ENCODE peak calls at places on chromosome 10, in nine cellular contexts. P is aorta; Y is breast epithelium; Q is CD4-positive, CD25-positive, alpha-beta regulatory T cell; R is transverse colon; E is endothelial cell of umbilical vein; U is adrenal gland; D is OCI-LY7; F is iPS DF 6.9. N is an unnamed sample.

GRCh38 chr10:120783901-120784300 is 67.3 kb upstream of the WDR11 start:
- DNase-seq in Q (no peak), D (no peak), Y (no peak), P (no peak), F (no peak), U (no peak), E (no peak), R (no peak), N (no peak)

GRCh38 chr10:128070161-128070560 is 56.1 kb downstream of the MKI67 start:
- DNase-seq in R (peak; percentile 5), D (no peak), U (no peak), P (peak; percentile 63), Y (no peak), Q (no peak), F (no peak), E (no peak), N (no peak)

GRCh38 chr10:109218207-109218606 is 705.1 kb downstream of the XPNPEP1 start:
- DNase-seq in F (no peak), Q (no peak), D (no peak), U (no peak), R (no peak), Y (no peak), E (no peak), P (no peak), N (no peak)

GRCh38 chr10:111128331-111129167 is 51.7 kb downstream of the ADRA2A start:
- DNase-seq in U (no peak), E (no peak), R (no peak), P (no peak), D (no peak), F (no peak), Y (no peak), Q (no peak), N (no peak)

GRCh38 chr10:124149681-124150080 is 56.3 kb upstream of the CHST15 start:
- DNase-seq in P (no peak), Q (no peak), F (no peak), E (no peak), D (peak; percentile 73), Y (no peak), U (no peak), R (peak; percentile 35), N (no peak)

GRCh38 chr10:3955954-3956617 is 171.1 kb upstream of the KLF6 start:
- DNase-seq in Q (no peak), D (no peak), E (no peak), F (peak; percentile 16), R (no peak), P (no peak), Y (no peak), U (no peak), N (no peak)

GRCh38 chr10:93468532-93469213 is 13.5 kb downstream of the MYOF start:
- DNase-seq in Q (no peak), F (no peak), D (no peak), Y (no peak), U (no peak), P (no peak), E (peak; percentile 91), R (no peak), N (no peak)

GRCh38 chr10:95346715-95347401 is 56.1 kb upstream of the PDLIM1 start:
- DNase-seq in R (no peak), F (no peak), Y (no peak), D (no peak), U (no peak), Q (no peak), E (peak; percentile 23), P (no peak), N (no peak)

GRCh38 chr10:15808204-15808797 is 52.0 kb downstream of the MINDY3 start:
- DNase-seq in Y (no peak), R (no peak), F (no peak), U (no peak), D (no peak), E (no peak), Q (no peak), P (no peak), N (no peak)

GRCh38 chr10:107546986-107547385 is 382.5 kb upstream of the SORCS1 start:
- DNase-seq in Y (no peak), Q (no peak), P (no peak), F (no peak), R (no peak), U (no peak), D (no peak), E (no peak), N (no peak)

GRCh38 chr10:112963835-112964234 is 13.8 kb downstream of the TCF7L2 start:
- DNase-seq in F (no peak), E (no peak), Y (no peak), Q (no peak), P (no peak), D (no peak), R (no peak), U (no peak), N (no peak)

GRCh38 chr10:37667736-37668135 is 189.7 kb downstream of the ZNF248 start:
- DNase-seq in E (no peak), Q (no peak), U (no peak), F (no peak), R (no peak), Y (no peak), P (no peak), D (peak; percentile 13), N (no peak)

GRCh38 chr10:37675449-37675848 is 182.0 kb downstream of the ZNF248 start:
- DNase-seq in D (no peak), Y (no peak), F (no peak), P (no peak), U (no peak), R (no peak), E (no peak), Q (no peak), N (no peak)

DNA sequence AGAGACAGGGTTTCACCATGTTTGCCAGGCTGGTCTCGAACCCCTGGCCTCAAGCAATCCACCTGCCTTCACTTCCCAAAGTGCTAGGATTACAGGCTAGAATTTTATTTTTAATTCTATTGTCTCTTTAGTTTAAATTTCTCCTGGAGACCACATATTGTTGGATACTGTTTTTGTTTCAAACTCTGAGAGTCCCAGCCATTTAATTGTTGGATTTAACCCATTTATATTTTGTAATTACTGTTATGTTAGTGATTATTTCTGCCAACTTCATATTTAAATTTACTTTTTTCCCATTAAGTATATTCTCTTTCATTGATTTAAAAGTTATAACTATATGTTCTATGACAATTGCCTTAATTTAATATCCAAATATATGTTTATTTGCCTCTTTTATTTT is 185.6 kb downstream of the ZNF248 start:
- DNase-seq in R (no peak), Y (no peak), D (no peak), Q (no peak), P (no peak), U (no peak), E (no peak), F (no peak), N (no peak)
- H3K9me3 ChIP-seq in R (peaks cover 17% of the 10 kb centered on the region), Y (peaks cover 22% of the 10 kb centered on the region), D (no peaks in the 10 kb centered on the region), Q (no peaks in the 10 kb centered on the region), P (no peaks in the 10 kb centered on the region), U (no peaks in the 10 kb centered on the region), E (no peaks in the 10 kb centered on the region), F (peaks cover 1% of the 10 kb centered on the region), N (no peaks in the 10 kb centered on the region)

GRCh38 chr10:17651891-17652290 is 7.9 kb downstream of the STAM start:
- DNase-seq in R (no peak), P (no peak), Q (no peak), F (no peak), Y (no peak), U (no peak), D (no peak), E (no peak), N (no peak)

GRCh38 chr10:17649836-17650235 is 5.9 kb downstream of the STAM start:
- DNase-seq in F (no peak), D (no peak), Y (no peak), R (no peak), U (no peak), Q (no peak), E (no peak), P (no peak), N (no peak)

GRCh38 chr10:17655009-17655408 is 11.1 kb downstream of the STAM start:
- DNase-seq in P (no peak), Q (no peak), F (no peak), Y (no peak), U (no peak), E (no peak), D (no peak), R (no peak), N (no peak)

GRCh38 chr10:17650416-17650815 is 6.5 kb downstream of the STAM start:
- DNase-seq in R (no peak), P (no peak), D (no peak), U (no peak), Q (no peak), E (no peak), Y (no peak), F (no peak), N (no peak)

GRCh38 chr10:17652585-17652984 is 8.6 kb downstream of the STAM start:
- DNase-seq in E (no peak), F (no peak), R (no peak), D (no peak), Y (no peak), Q (no peak), P (no peak), U (no peak), N (no peak)
- H3K9me3 ChIP-seq in E (no peaks in the 10 kb centered on the region), F (no peaks in the 10 kb centered on the region), R (no peaks in the 10 kb centered on the region), D (peaks cover 26% of the 10 kb centered on the region), Y (peaks cover 7% of the 10 kb centered on the region), Q (peaks cover 11% of the 10 kb centered on the region), P (no peaks in the 10 kb centered on the region), U (no peaks in the 10 kb centered on the region), N (peaks cover 9% of the 10 kb centered on the region)

GRCh38 chr10:133105686-133106390 is 18.1 kb downstream of the ADGRA1 start:
- DNase-seq in Y (no peak), E (no peak), P (no peak), R (no peak), Q (no peak), U (no peak), D (no peak), F (no peak), N (no peak)
- H3K9me3 ChIP-seq in Y (peaks cover 35% of the 10 kb centered on the region), E (peaks cover 3% of the 10 kb centered on the region), P (peaks cover 15% of the 10 kb centered on the region), R (peaks cover 13% of the 10 kb centered on the region), Q (peaks cover 23% of the 10 kb centered on the region), U (peaks cover 13% of the 10 kb centered on the region), D (no peaks in the 10 kb centered on the region), F (peaks cover 3% of the 10 kb centered on the region), N (no peaks in the 10 kb centered on the region)

GRCh38 chr10:105992928-105993327 is 1171.6 kb downstream of the SORCS1 start:
- DNase-seq in P (no peak), D (no peak), U (no peak), Y (no peak), F (no peak), E (no peak), R (no peak), Q (no peak), N (no peak)

GRCh38 chr10:105990529-105990928 is 1174.0 kb downstream of the SORCS1 start:
- DNase-seq in R (no peak), Q (no peak), F (no peak), P (no peak), Y (no peak), U (no peak), E (no peak), D (no peak), N (no peak)

GRCh38 chr10:105989995-105990394 is 1174.5 kb downstream of the SORCS1 start:
- DNase-seq in U (no peak), Q (no peak), R (no peak), Y (no peak), P (no peak), D (no peak), F (no peak), E (no peak), N (no peak)

DNA sequence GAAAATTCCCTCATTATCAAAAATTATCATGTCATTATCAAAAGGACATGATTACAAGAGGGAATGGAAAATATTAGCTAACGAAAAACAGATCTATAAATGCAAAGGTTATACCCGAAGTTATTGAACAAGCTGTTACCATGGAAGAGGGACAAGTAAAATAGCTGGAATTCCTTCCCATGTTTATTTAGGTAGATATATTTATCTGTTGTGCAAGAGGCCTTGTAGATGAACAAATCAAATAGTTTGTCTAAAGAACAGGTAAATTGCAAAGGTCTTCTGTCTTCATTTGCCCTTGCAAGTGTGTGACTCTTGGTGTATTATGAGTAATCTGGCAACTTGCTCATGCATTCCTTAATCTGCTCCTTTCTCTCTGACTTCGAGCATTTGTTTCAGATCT is 1170.9 kb downstream of the SORCS1 start:
- DNase-seq in R (no peak), Y (no peak), F (no peak), P (no peak), D (no peak), Q (no peak), E (no peak), U (no peak), N (no peak)
- H3K9me3 ChIP-seq in R (no peaks in the 10 kb centered on the region), Y (no peaks in the 10 kb centered on the region), F (no peaks in the 10 kb centered on the region), P (no peaks in the 10 kb centered on the region), D (no peaks in the 10 kb centered on the region), Q (no peaks in the 10 kb centered on the region), E (peaks cover 3% of the 10 kb centered on the region), U (no peaks in the 10 kb centered on the region), N (no peaks in the 10 kb centered on the region)